ENCODE peak calls at places on chromosomes 5 and 9, in seven cellular contexts. E is uterus, D is dorsolateral prefrontal cortex, J is NB4, F is glutamatergic neuron, Q is neural crest cell, Z is IMR-90. I is an unnamed sample.

GRCh38 chr5:126970517-126971017 is 59.8 kb downstream of the MARCHF3 start:
- DNase-seq in D (no peak), J (peak), F (no peak), E (no peak), Z (peak), Q (no peak), I (no peak)

GRCh38 chr9:135294826-135295225 is 184.8 kb upstream of the PPP1R26 start:
- DNase-seq in Z (no peak), F (no peak), E (no peak), J (no peak), Q (no peak), D (no peak), I (no peak)

GRCh38 chr5:1247811-1248210 is 22.6 kb downstream of the SLC6A18 start:
- DNase-seq in Q (no peak), J (no peak), F (no peak), Z (no peak), D (no peak), E (no peak), I (no peak)

GRCh38 chr9:97510797-97511761 is 9.6 kb downstream of the TMOD1 start:
- DNase-seq in F (no peak), D (no peak), J (no peak), Z (peak), Q (no peak), E (peak), I (no peak)

GRCh38 chr9:132163457-132163875 is 1.6 kb downstream of the NTNG2 start:
- DNase-seq in D (no peak), F (peak), Z (peak), J (peak), Q (no peak), E (no peak), I (no peak)

GRCh38 chr9:92637886-92638620 is 31.9 kb downstream of the IPPK start:
- DNase-seq in F (no peak), Q (no peak), J (no peak), Z (no peak), D (no peak), E (peak), I (no peak)

GRCh38 chr5:143635146-143635752 is 176.7 kb upstream of the HMHB1 start:
- DNase-seq in E (no peak), D (no peak), Q (no peak), Z (peak), J (no peak), F (no peak), I (no peak)

GRCh38 chr5:167783145-167783817 is 508.2 kb upstream of the WWC1 start:
- DNase-seq in D (no peak), Z (no peak), J (no peak), F (peak), Q (no peak), E (no peak), I (no peak)

GRCh38 chr9:88767504-88767790 is 223.8 kb upstream of the S1PR3 start:
- DNase-seq in Q (no peak), J (no peak), F (no peak), E (no peak), Z (peak), D (no peak), I (no peak)

GRCh38 chr5:68946728-68947127 is 147.1 kb upstream of the SLC30A5 start:
- DNase-seq in Z (no peak), Q (no peak), F (no peak), J (no peak), E (no peak), D (no peak), I (no peak)

GRCh38 chr5:128586848-128587247 is 48.8 kb upstream of the FBN2 start:
- DNase-seq in Z (peak), F (no peak), J (no peak), Q (no peak), E (no peak), D (no peak), I (no peak)

GRCh38 chr5:106860398-106861044 is 810.2 kb downstream of the EFNA5 start:
- DNase-seq in Q (no peak), E (no peak), Z (no peak), J (no peak), D (no peak), F (no peak), I (no peak)

GRCh38 chr9:69090140-69090750 is 54.7 kb downstream of the FXN start:
- DNase-seq in D (no peak), Z (no peak), J (no peak), Q (no peak), F (no peak), E (no peak), I (no peak)

GRCh38 chr5:81924467-81924866 is 47.4 kb upstream of the ATG10 start:
- DNase-seq in Q (no peak), J (no peak), F (peak), Z (no peak), E (no peak), D (no peak), I (no peak)

GRCh38 chr5:146788918-146789317 is 89.6 kb downstream of the PPP2R2B start:
- DNase-seq in E (no peak), J (no peak), F (no peak), Q (no peak), D (no peak), Z (no peak), I (no peak)

GRCh38 chr5:100691545-100691944 is 156.4 kb downstream of the FAM174A start:
- DNase-seq in E (no peak), D (no peak), F (no peak), Q (no peak), Z (peak), J (no peak), I (no peak)

GRCh38 chr5:148437249-148437648 is 53.5 kb downstream of the FBXO38 start:
- DNase-seq in J (peak), F (no peak), Z (peak), Q (no peak), D (no peak), E (no peak), I (no peak)
- TF ChIP-seq CTCF in J (no peak), F (no peak), Z (no peak), Q (no peak), D (no peak), E (no peak), I (no peak)

GRCh38 chr5:165407352-165407751 is 1901.9 kb downstream of the MAT2B start:
- DNase-seq in F (no peak), D (no peak), Z (no peak), E (no peak), Q (no peak), J (no peak), I (no peak)

GRCh38 chr5:165405340-165405739 is 1899.9 kb downstream of the MAT2B start:
- DNase-seq in E (no peak), D (no peak), Z (no peak), J (no peak), Q (no peak), F (no peak), I (no peak)

GRCh38 chr5:165404917-165405316 is 1899.5 kb downstream of the MAT2B start:
- DNase-seq in D (no peak), J (no peak), Q (no peak), E (no peak), F (no peak), Z (no peak), I (no peak)

GRCh38 chr5:165410476-165410875 is 1905.1 kb downstream of the MAT2B start:
- DNase-seq in J (peak), F (no peak), E (no peak), Z (no peak), Q (no peak), D (no peak), I (no peak)
- TF ChIP-seq CTCF in J (no peak), F (no peak), E (no peak), Z (no peak), Q (no peak), D (no peak), I (no peak)

GRCh38 chr9:78860806-78861475 is 564.0 kb downstream of the PSAT1 start:
- DNase-seq in Z (peak), Q (no peak), D (no peak), E (no peak), J (peak), F (no peak), I (no peak)
- TF ChIP-seq CTCF in Z (no peak), Q (no peak), D (no peak), E (no peak), J (no peak), F (no peak), I (no peak)

GRCh38 chr9:33817327-33818166 is 587 bp downstream of the UBE2R2 start:
- DNase-seq in J (peak), D (no peak), Z (peak), E (peak), F (peak), Q (peak), I (peak)
- TF ChIP-seq CTCF in J (peak), D (no peak), Z (peak), E (peak), F (no peak), Q (peak), I (peak)

GRCh38 chr5:105695916-105696315 is 1974.8 kb downstream of the EFNA5 start:
- DNase-seq in D (no peak), Z (no peak), J (no peak), F (no peak), E (no peak), Q (no peak), I (no peak)
- TF ChIP-seq CTCF in D (no peak), Z (no peak), J (no peak), F (no peak), E (no peak), Q (no peak), I (no peak)

I was measured in CD14-positive monocyte.